ENCODE peak calls at places on chromosomes 11 and 22, in six cellular contexts. One of them, this sample, is unnamed.

GRCh38 chr22:20904008-20904979 is 12.9 kb upstream of the CRKL start:
- DNase-seq in hypothalamus: no peak
- DNase-seq in NCI-H1417: no peak
- DNase-seq in cardiac muscle cell: peak; percentile 97
- DNase-seq in activated effector memory CD4-positive, alpha-beta T cell treated with Interleukin-2 at 50 U/mL for 16 hours: no peak
- DNase-seq in suprapubic skin: no peak
- DNase-seq in this sample: no peak

GRCh38 chr22:31361743-31362142 is 15.6 kb upstream of the PATZ1 start:
- DNase-seq in NCI-H1417: no peak
- DNase-seq in suprapubic skin: no peak
- DNase-seq in hypothalamus: no peak
- DNase-seq in cardiac muscle cell: no peak
- DNase-seq in activated effector memory CD4-positive, alpha-beta T cell treated with Interleukin-2 at 50 U/mL for 16 hours: no peak
- DNase-seq in this sample: no peak

GRCh38 chr11:125433454-125434121 is 62.5 kb downstream of the FEZ1 start:
- DNase-seq in cardiac muscle cell: peak; percentile 67
- DNase-seq in activated effector memory CD4-positive, alpha-beta T cell treated with Interleukin-2 at 50 U/mL for 16 hours: no peak
- DNase-seq in NCI-H1417: peak; percentile 68
- DNase-seq in hypothalamus: peak; percentile 33
- DNase-seq in suprapubic skin: no peak
- DNase-seq in this sample: peak; percentile 60

GRCh38 chr11:76781861-76782500 is 1.2 kb upstream of the TSKU start:
- DNase-seq in activated effector memory CD4-positive, alpha-beta T cell treated with Interleukin-2 at 50 U/mL for 16 hours: no peak
- DNase-seq in hypothalamus: no peak
- DNase-seq in suprapubic skin: no peak
- DNase-seq in NCI-H1417: no peak
- DNase-seq in cardiac muscle cell: no peak
- DNase-seq in this sample: no peak

GRCh38 chr11:125141686-125142535 is 22.6 kb upstream of the PKNOX2 start:
- DNase-seq in suprapubic skin: no peak
- DNase-seq in cardiac muscle cell: peak; percentile 51
- DNase-seq in activated effector memory CD4-positive, alpha-beta T cell treated with Interleukin-2 at 50 U/mL for 16 hours: peak; percentile 32
- DNase-seq in hypothalamus: peak; percentile 14
- DNase-seq in NCI-H1417: peak; percentile 44
- DNase-seq in this sample: no peak

GRCh38 chr11:134181707-134182106 is 42.1 kb downstream of the NCAPD3 start:
- DNase-seq in cardiac muscle cell: no peak
- DNase-seq in suprapubic skin: no peak
- DNase-seq in activated effector memory CD4-positive, alpha-beta T cell treated with Interleukin-2 at 50 U/mL for 16 hours: no peak
- DNase-seq in hypothalamus: no peak
- DNase-seq in NCI-H1417: no peak
- DNase-seq in this sample: no peak

GRCh38 chr22:30601464-30601863 is 5.5 kb upstream of the TCN2 start:
- DNase-seq in cardiac muscle cell: no peak
- DNase-seq in hypothalamus: no peak
- DNase-seq in NCI-H1417: no peak
- DNase-seq in activated effector memory CD4-positive, alpha-beta T cell treated with Interleukin-2 at 50 U/mL for 16 hours: no peak
- DNase-seq in suprapubic skin: no peak
- DNase-seq in this sample: no peak

GRCh38 chr11:60924110-60924905 is at the start of gene TMEM132A:
- DNase-seq in cardiac muscle cell: peak; percentile 71
- DNase-seq in hypothalamus: peak; percentile 52
- DNase-seq in NCI-H1417: peak; percentile 84
- DNase-seq in activated effector memory CD4-positive, alpha-beta T cell treated with Interleukin-2 at 50 U/mL for 16 hours: no peak
- DNase-seq in suprapubic skin: no peak
- DNase-seq in this sample: peak; percentile 81

GRCh38 chr11:18064035-18064434 is 18.0 kb upstream of the TPH1 start:
- DNase-seq in NCI-H1417: peak; percentile 63
- DNase-seq in activated effector memory CD4-positive, alpha-beta T cell treated with Interleukin-2 at 50 U/mL for 16 hours: no peak
- DNase-seq in hypothalamus: no peak
- DNase-seq in cardiac muscle cell: no peak
- DNase-seq in suprapubic skin: no peak
- DNase-seq in this sample: no peak

GRCh38 chr11:75308116-75308515 is 43.3 kb downstream of the ARRB1 start:
- DNase-seq in activated effector memory CD4-positive, alpha-beta T cell treated with Interleukin-2 at 50 U/mL for 16 hours: no peak
- DNase-seq in suprapubic skin: no peak
- DNase-seq in cardiac muscle cell: no peak
- DNase-seq in hypothalamus: no peak
- DNase-seq in NCI-H1417: no peak
- DNase-seq in this sample: no peak

GRCh38 chr22:47202819-47203553 is 440.5 kb downstream of the TBC1D22A start:
- DNase-seq in hypothalamus: no peak
- DNase-seq in cardiac muscle cell: no peak
- DNase-seq in NCI-H1417: no peak
- DNase-seq in suprapubic skin: no peak
- DNase-seq in activated effector memory CD4-positive, alpha-beta T cell treated with Interleukin-2 at 50 U/mL for 16 hours: no peak
- DNase-seq in this sample: no peak

GRCh38 chr11:34600339-34601084 is 20.4 kb upstream of the EHF start:
- DNase-seq in NCI-H1417: no peak
- DNase-seq in hypothalamus: no peak
- DNase-seq in suprapubic skin: no peak
- DNase-seq in activated effector memory CD4-positive, alpha-beta T cell treated with Interleukin-2 at 50 U/mL for 16 hours: no peak
- DNase-seq in cardiac muscle cell: no peak
- DNase-seq in this sample: no peak

GRCh38 chr22:47309476-47309875 is 547.0 kb downstream of the TBC1D22A start:
- DNase-seq in hypothalamus: no peak
- DNase-seq in suprapubic skin: no peak
- DNase-seq in NCI-H1417: no peak
- DNase-seq in activated effector memory CD4-positive, alpha-beta T cell treated with Interleukin-2 at 50 U/mL for 16 hours: no peak
- DNase-seq in cardiac muscle cell: no peak
- DNase-seq in this sample: no peak

GRCh38 chr11:2549876-2550605 is 105.2 kb downstream of the KCNQ1 start:
- DNase-seq in suprapubic skin: peak; percentile 56
- DNase-seq in activated effector memory CD4-positive, alpha-beta T cell treated with Interleukin-2 at 50 U/mL for 16 hours: no peak
- DNase-seq in NCI-H1417: no peak
- DNase-seq in cardiac muscle cell: peak; percentile 10
- DNase-seq in hypothalamus: no peak
- DNase-seq in this sample: no peak

GRCh38 chr11:19939415-19939929 is 220.8 kb downstream of the DBX1 start:
- DNase-seq in NCI-H1417: no peak
- DNase-seq in suprapubic skin: no peak
- DNase-seq in cardiac muscle cell: no peak
- DNase-seq in activated effector memory CD4-positive, alpha-beta T cell treated with Interleukin-2 at 50 U/mL for 16 hours: no peak
- DNase-seq in hypothalamus: no peak
- DNase-seq in this sample: no peak

This sample was measured in putamen.